ENCODE peak calls at places on chromosomes 4 and X, in ten cellular contexts. G is endothelial cell of umbilical vein, L is gastrocnemius medialis, O is upper lobe of left lung, I is tibial nerve, R is body of pancreas, N is Peyer's patch, H is lower leg skin, Y is breast epithelium, W is heart left ventricle. S is an unnamed sample.
A peak's percentile ranks its signal among the peaks of the same experiment; 100 is the strongest.

GRCh38 chr4:176805155-176805554 is 12.4 kb upstream of the VEGFC start:
- DNase-seq in R (no peak), O (no peak), G (no peak), I (no peak), W (no peak), L (no peak), H (no peak), N (no peak), Y (no peak), S (no peak)

GRCh38 chrX:16826207-16826606 is 39.9 kb downstream of the TXLNG start:
- DNase-seq in N (no peak), H (no peak), W (no peak), G (peak; percentile 50), R (no peak), O (no peak), Y (no peak), I (no peak), L (no peak), S (no peak)

GRCh38 chr4:77045490-77045889 is 30.3 kb downstream of the CCNI start:
- DNase-seq in H (no peak), L (no peak), N (no peak), I (no peak), Y (no peak), G (no peak), W (no peak), O (no peak), R (no peak), S (no peak)

GRCh38 chr4:23884261-23884660 is 5.6 kb downstream of the PPARGC1A start:
- DNase-seq in H (no peak), G (no peak), R (no peak), I (no peak), W (no peak), Y (no peak), L (no peak), O (no peak), N (no peak), S (no peak)

GRCh38 chr4:189364032-189364449 is 576.6 kb upstream of the FRG1 start:
- DNase-seq in I (no peak), O (no peak), N (no peak), L (no peak), R (no peak), Y (no peak), G (no peak), W (no peak), H (no peak), S (peak; percentile 61)

GRCh38 chr4:1172228-1172851 is at the start of gene SPON2:
- DNase-seq in L (no peak), Y (peak; percentile 50), N (peak; percentile 60), H (no peak), W (no peak), I (no peak), G (no peak), R (peak; percentile 17), O (no peak), S (no peak)

GRCh38 chr4:103786014-103786413 is 66.2 kb upstream of the TACR3 start:
- DNase-seq in I (no peak), Y (no peak), R (no peak), N (no peak), W (no peak), L (no peak), G (peak; percentile 40), O (no peak), H (no peak), S (peak; percentile 27)

GRCh38 chr4:79207281-79207680 is 118.6 kb downstream of the NAA11 start:
- DNase-seq in R (no peak), H (no peak), N (no peak), W (no peak), O (no peak), G (no peak), I (no peak), Y (no peak), L (no peak), S (no peak)

GRCh38 chr4:154205471-154205870 is 286.1 kb downstream of the DCHS2 start:
- DNase-seq in N (no peak), O (no peak), W (no peak), L (no peak), G (no peak), H (no peak), Y (no peak), R (no peak), I (no peak), S (no peak)

GRCh38 chr4:165207016-165207430 is 338 bp upstream of the KLHL2 start:
- DNase-seq in R (no peak), W (peak; percentile 14), L (no peak), O (peak; percentile 48), Y (no peak), H (no peak), N (no peak), G (peak; percentile 72), I (no peak), S (peak; percentile 39)

GRCh38 chrX:20038966-20039365 is 48.1 kb upstream of the BCLAF3 start:
- DNase-seq in O (no peak), Y (no peak), L (no peak), G (no peak), N (no peak), W (no peak), R (no peak), I (no peak), H (no peak), S (no peak)
- TF ChIP-seq POLR2A in O (no peak), Y (no peak), L (no peak), G (no peak), N (no peak), W (no peak), R (no peak), I (no peak), H (no peak), S (no peak)

DNA sequence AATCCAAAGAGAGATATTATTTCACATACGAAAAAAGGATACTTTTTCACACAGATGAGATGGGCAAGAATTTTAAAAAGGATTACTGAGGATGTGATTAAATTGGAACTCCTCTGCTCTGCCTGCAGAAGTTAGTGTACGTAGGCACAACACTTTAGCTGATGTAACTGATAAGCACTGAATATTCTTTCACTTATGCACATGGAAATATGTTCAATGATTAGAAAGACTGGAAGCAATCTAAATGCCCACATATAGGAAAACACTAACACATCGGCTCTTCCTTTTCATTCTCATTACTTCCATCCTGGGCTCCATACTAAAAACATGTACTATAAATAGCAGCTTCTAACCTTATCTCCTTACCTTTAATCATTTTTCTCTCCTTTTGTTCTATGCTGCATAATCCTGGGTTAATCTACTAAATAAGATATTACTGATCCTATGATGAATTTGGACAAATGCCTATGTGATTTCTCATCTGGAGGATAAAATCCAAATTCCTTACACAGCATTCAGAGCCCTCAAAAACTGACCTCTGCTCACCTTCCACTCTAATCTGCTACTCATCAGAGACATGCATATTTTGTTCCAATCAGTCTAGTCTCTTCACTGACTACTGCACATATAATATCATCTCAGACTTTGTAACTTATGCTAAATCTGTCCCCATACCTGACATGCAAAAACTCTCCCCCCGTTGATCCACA is 197.8 kb downstream of the PDGFC start:
- DNase-seq in O (no peak), Y (no peak), L (no peak), R (no peak), I (no peak), W (no peak), G (no peak), H (no peak), N (no peak), S (no peak)
- H3K4me3 ChIP-seq in O (no peak overlapping the region), Y (no peak overlapping the region), L (no peak overlapping the region), R (no peak overlapping the region), I (no peak overlapping the region), W (no peak overlapping the region), G (no peak overlapping the region), H (no peak overlapping the region), N (no peak overlapping the region), S (no peak overlapping the region)

GRCh38 chrX:103688949-103689348 is 2.5 kb upstream of the MORF4L2 start:
- DNase-seq in L (no peak), Y (no peak), I (no peak), H (no peak), R (no peak), O (no peak), N (no peak), G (peak; percentile 29), W (no peak), S (no peak)

GRCh38 chrX:103685396-103685795 is 1.1 kb downstream of the MORF4L2 start:
- DNase-seq in W (no peak), N (no peak), I (no peak), H (no peak), G (no peak), Y (no peak), O (no peak), R (no peak), L (no peak), S (no peak)

GRCh38 chrX:103687073-103687695 is 685 bp upstream of the MORF4L2 start:
- DNase-seq in O (peak; percentile 87), N (peak; percentile 90), G (no peak), W (peak; percentile 90), I (peak; percentile 86), H (peak; percentile 83), R (peak; percentile 85), L (peak; percentile 85), Y (peak; percentile 84), S (peak; percentile 90)

GRCh38 chrX:103687696-103688191 is 1.2 kb upstream of the MORF4L2 start:
- DNase-seq in G (peak; percentile 79), N (peak; percentile 60), I (peak; percentile 54), W (peak; percentile 70), L (peak; percentile 47), H (peak; percentile 53), R (peak; percentile 72), Y (peak; percentile 53), O (peak; percentile 53), S (peak; percentile 78)

GRCh38 chrX:103686199-103687072 is at the start of gene MORF4L2:
- DNase-seq in R (peak; percentile 89), L (peak; percentile 96), O (peak; percentile 93), I (peak; percentile 77), Y (peak; percentile 89), H (peak; percentile 94), W (peak; percentile 91), N (peak; percentile 85), G (peak; percentile 98), S (peak; percentile 94)
- TF ChIP-seq POLR2A in R (peak; percentile 80), L (peak; percentile 78), O (peak; percentile 88), I (peak; percentile 87), Y (peak; percentile 89), H (peak; percentile 80), W (peak; percentile 78), N (peak; percentile 63), G (peak; percentile 95), S (peak; percentile 60)

GRCh38 chrX:13752646-13753045 is 18.1 kb downstream of the OFD1 start:
- DNase-seq in H (no peak), I (no peak), Y (no peak), G (no peak), O (no peak), R (no peak), L (no peak), W (no peak), N (no peak), S (no peak)
- H3K4me3 ChIP-seq in H (no peak overlapping the region), I (no peak overlapping the region), Y (no peak overlapping the region), G (no peak overlapping the region), O (no peak overlapping the region), R (no peak overlapping the region), L (no peak overlapping the region), W (no peak overlapping the region), N (no peak overlapping the region), S (no peak overlapping the region)

GRCh38 chr4:10092481-10093272 is 23.9 kb downstream of the WDR1 start:
- DNase-seq in N (no peak), L (peak; percentile 63), I (no peak), G (no peak), H (no peak), W (no peak), O (no peak), R (no peak), Y (no peak), S (no peak)
- TF ChIP-seq POLR2A in N (no peak), L (no peak), I (no peak), G (no peak), H (no peak), W (no peak), O (no peak), R (no peak), Y (no peak), S (no peak)

S was measured in testis.